ENCODE peak calls at places on chromosomes 4 and X, in six cellular contexts. X is stimulated activated naive CD4-positive, alpha-beta T cell; R is amniotic stem cell; J is Right ventricle myocardium superior; Z is aorta; N is NCI-H2081. V is an unnamed sample.

GRCh38 chrX:32530802-32531403 is 680.4 kb downstream of the DMD start:
- DNase-seq in N (peak; percentile 64), R (peak; percentile 21), Z (no peak), X (peak; percentile 22), J (no peak), V (peak; percentile 0)

GRCh38 chrX:55342533-55343501 is 78.1 kb upstream of the PAGE3 start:
- DNase-seq in J (no peak), N (peak; percentile 2), R (no peak), X (peak; percentile 63), Z (no peak), V (peak; percentile 19)

GRCh38 chrX:147403075-147403474 is 508.6 kb upstream of the FMR1 start:
- DNase-seq in R (no peak), X (no peak), J (no peak), N (no peak), Z (no peak), V (no peak)

GRCh38 chr4:137129471-137130244 is 402.6 kb downstream of the PCDH18 start:
- DNase-seq in N (no peak), J (no peak), X (no peak), R (no peak), Z (no peak), V (no peak)

GRCh38 chr4:125741825-125742452 is 427.2 kb downstream of the FAT4 start:
- DNase-seq in J (no peak), X (no peak), R (peak; percentile 4), Z (no peak), N (peak; percentile 14), V (no peak)

GRCh38 chr4:172892300-172892699 is 276.3 kb upstream of the GALNT7 start:
- DNase-seq in R (no peak), Z (no peak), X (no peak), J (no peak), N (no peak), V (no peak)

GRCh38 chr4:38867478-38868054 is at the start of gene FAM114A1:
- DNase-seq in X (no peak), Z (peak; percentile 92), R (peak; percentile 58), J (peak; percentile 90), N (peak; percentile 72), V (peak; percentile 86)

GRCh38 chr4:25310066-25310824 is 2.3 kb upstream of the ZCCHC4 start:
- DNase-seq in Z (no peak), X (no peak), J (no peak), R (no peak), N (no peak), V (no peak)

GRCh38 chr4:76251448-76252270 is at the start of gene FAM47E:
- DNase-seq in X (peak; percentile 12), J (peak; percentile 85), N (peak; percentile 83), Z (peak; percentile 89), R (peak; percentile 13), V (peak; percentile 67)

GRCh38 chrX:143788265-143788664 is 67.7 kb upstream of the SPANXN2 start:
- DNase-seq in Z (no peak), X (no peak), J (no peak), N (peak; percentile 48), R (no peak), V (no peak)

GRCh38 chrX:110159235-110159634 is 156.3 kb downstream of the TMEM164 start:
- DNase-seq in Z (no peak), X (no peak), J (no peak), R (no peak), N (no peak), V (no peak)